ENCODE peak calls at places on chromosomes 16 and 17, in eight cellular contexts. U is left ventricle myocardium inferior, N is neuronal stem cell, P is cardiac muscle cell, O is mammary epithelial cell, Y is IMR-90, C is thyroid gland, A is Peyer's patch. X is an unnamed sample. For H3K36me3 and H3K4me1, the result is how much of the 10 kb centered on the place peaks cover.

GRCh38 chr16:25941800-25942558 is 250.2 kb downstream of the HS3ST4 start:
- DNase-seq in U (no peak), N (no peak), P (no peak), O (no peak), Y (no peak), C (no peak), A (no peak), X (no peak)

GRCh38 chr16:11325404-11326083 is 19.7 kb upstream of the RMI2 start:
- DNase-seq in U (no peak), N (no peak), P (no peak), O (no peak), Y (no peak), C (no peak), A (no peak), X (no peak)

GRCh38 chr16:16112450-16113053 is 110.7 kb downstream of the ABCC6 start:
- DNase-seq in U (no peak), N (no peak), P (no peak), O (no peak), Y (no peak), C (no peak), A (no peak), X (no peak)

GRCh38 chr17:60577147-60577925 is 22.7 kb upstream of the PPM1D start:
- DNase-seq in U (no peak), N (no peak), P (no peak), O (no peak), Y (peak), C (peak), A (no peak), X (no peak)

GRCh38 chr16:50302472-50303005 is 36.2 kb downstream of the ADCY7 start:
- DNase-seq in U (no peak), N (no peak), P (no peak), O (no peak), Y (no peak), C (no peak), A (no peak), X (peak)

GRCh38 chr16:14070877-14071575 is at the start of gene MRTFB:
- DNase-seq in U (peak), N (peak), P (peak), O (peak), Y (peak), C (peak), A (peak), X (peak)

GRCh38 chr16:3625911-3626732 is 14.7 kb upstream of the SLX4 start:
- DNase-seq in U (no peak), N (no peak), P (no peak), O (no peak), Y (no peak), C (no peak), A (no peak), X (no peak)

GRCh38 chr16:68377221-68377620 is 66.4 kb downstream of the PRMT7 start:
- DNase-seq in U (no peak), N (no peak), P (no peak), O (no peak), Y (no peak), C (no peak), A (no peak), X (no peak)

GRCh38 chr16:4734730-4735575 is 616 bp downstream of the DNAAF8 start:
- DNase-seq in U (peak), N (peak), P (peak), O (peak), Y (peak), C (peak), A (peak), X (peak)

GRCh38 chr16:56708418-56708817 is 21.5 kb upstream of the NUP93 start:
- DNase-seq in U (no peak), N (no peak), P (no peak), O (no peak), Y (no peak), C (no peak), A (no peak), X (peak)

GRCh38 chr16:81035975-81036750 is 521 bp downstream of the ATMIN start:
- DNase-seq in U (peak), N (peak), P (peak), O (peak), Y (peak), C (peak), A (no peak), X (peak)

GRCh38 chr17:43169561-43170139 is 1.4 kb upstream of the NBR1 start:
- DNase-seq in U (peak), N (peak), P (no peak), O (no peak), Y (peak), C (no peak), A (peak), X (no peak)

GRCh38 chr16:644556-644955 is 2.9 kb downstream of the MCRIP2 start:
- DNase-seq in U (no peak), N (no peak), P (no peak), O (no peak), Y (no peak), C (no peak), A (no peak), X (no peak)

GRCh38 chr16:643050-643368 is 1.4 kb downstream of the MCRIP2 start:
- DNase-seq in U (no peak), N (no peak), P (no peak), O (no peak), Y (no peak), C (no peak), A (no peak), X (no peak)

GRCh38 chr16:640614-641013 is 1.0 kb upstream of the MCRIP2 start:
- DNase-seq in U (no peak), N (no peak), P (no peak), O (no peak), Y (no peak), C (no peak), A (no peak), X (no peak)

GRCh38 chr16:641326-642188 is at the start of gene MCRIP2:
- DNase-seq in U (peak), N (peak), P (peak), O (peak), Y (peak), C (peak), A (peak), X (peak)

GRCh38 chr16:642189-643049 is 791 bp downstream of the MCRIP2 start:
- DNase-seq in U (peak), N (no peak), P (peak), O (no peak), Y (no peak), C (peak), A (peak), X (peak)
- H3K36me3 ChIP-seq in U (under half), N (under half), P (under half), O (under half), Y (under half), C (under half), A (under half), X (under half)

GRCh38 chr16:66650707-66651473 is 45.7 kb downstream of the CMTM4 start:
- DNase-seq in U (peak), N (peak), P (peak), O (peak), Y (peak), C (peak), A (peak), X (peak)

GRCh38 chr16:66651474-66651765 is 45.1 kb downstream of the CMTM4 start:
- DNase-seq in U (no peak), N (no peak), P (no peak), O (no peak), Y (no peak), C (no peak), A (no peak), X (no peak)

GRCh38 chr16:66653581-66654350 is 42.8 kb downstream of the CMTM4 start:
- DNase-seq in U (no peak), N (no peak), P (no peak), O (no peak), Y (no peak), C (no peak), A (no peak), X (no peak)

GRCh38 chr16:66652661-66653060 is 43.9 kb downstream of the CMTM4 start:
- DNase-seq in U (no peak), N (no peak), P (no peak), O (no peak), Y (no peak), C (no peak), A (no peak), X (no peak)

GRCh38 chr16:66651965-66652364 is 44.6 kb downstream of the CMTM4 start:
- DNase-seq in U (no peak), N (no peak), P (no peak), O (no peak), Y (no peak), C (no peak), A (no peak), X (no peak)
- H3K4me1 ChIP-seq in U (under half), N (under half), P (under half), O (under half), Y (under half), C (half or more), A (under half), X (under half)

GRCh38 chr17:66753126-66753920 is 81.6 kb upstream of the CACNG5 start:
- DNase-seq in U (no peak), N (no peak), P (no peak), O (no peak), Y (no peak), C (peak), A (no peak), X (no peak)

GRCh38 chr17:66751771-66752170 is 83.1 kb upstream of the CACNG5 start:
- DNase-seq in U (no peak), N (no peak), P (no peak), O (no peak), Y (no peak), C (no peak), A (no peak), X (no peak)

GRCh38 chr17:66755944-66756290 is 79.0 kb upstream of the CACNG5 start:
- DNase-seq in U (no peak), N (no peak), P (no peak), O (no peak), Y (no peak), C (no peak), A (no peak), X (no peak)

GRCh38 chr17:66752411-66752810 is 82.5 kb upstream of the CACNG5 start:
- DNase-seq in U (no peak), N (no peak), P (no peak), O (no peak), Y (no peak), C (no peak), A (no peak), X (no peak)

DNA sequence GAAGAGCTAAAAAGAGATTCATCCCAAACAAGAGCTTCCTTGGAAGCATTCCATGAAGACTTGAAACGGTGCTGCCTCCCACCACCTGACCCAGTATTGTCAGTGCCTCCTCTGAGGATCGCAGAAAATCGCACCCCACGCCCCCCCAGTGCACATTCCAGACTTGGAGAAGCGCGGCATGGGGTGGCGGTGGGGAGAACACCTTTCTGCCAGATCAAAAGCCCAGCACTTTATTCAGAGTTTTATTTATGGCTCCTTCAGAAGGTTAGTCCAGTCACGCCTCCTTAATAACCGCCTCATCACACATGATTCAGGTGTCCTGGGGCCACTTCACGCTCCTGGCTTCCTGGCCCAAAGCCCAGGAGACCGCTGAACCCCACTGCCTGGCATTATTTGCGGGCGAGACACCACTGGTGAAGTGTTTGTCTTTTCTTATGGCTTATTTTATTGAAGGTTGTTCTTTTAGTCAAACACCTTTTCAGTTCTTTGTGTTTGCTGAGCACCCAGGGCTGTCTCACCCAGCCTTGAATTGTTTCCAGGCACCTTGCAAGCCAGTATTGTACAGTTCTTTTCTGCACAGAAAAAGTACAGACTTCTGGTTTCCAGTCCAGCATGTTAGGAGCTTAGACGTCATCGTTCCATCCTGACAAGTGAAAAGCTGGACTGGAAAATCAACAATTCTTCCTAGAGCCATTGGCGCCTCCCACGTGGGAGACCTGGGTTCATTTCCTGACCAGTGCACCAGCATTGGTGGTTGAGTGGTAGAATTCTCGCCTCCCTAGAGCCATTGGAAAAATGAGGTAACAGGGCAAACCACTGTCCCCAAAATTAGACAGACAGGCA is 79.6 kb upstream of the CACNG5 start:
- DNase-seq in U (no peak), N (no peak), P (no peak), O (peak), Y (no peak), C (peak), A (peak), X (no peak)
- H3K27ac ChIP-seq in U (no peak), N (no peak), P (no peak), O (no peak), Y (no peak), C (peak), A (no peak), X (no peak)

GRCh38 chr16:53305743-53306142 is 128.5 kb upstream of the RBL2 start:
- DNase-seq in U (no peak), N (no peak), P (no peak), O (no peak), Y (no peak), C (no peak), A (no peak), X (no peak)

GRCh38 chr16:53309457-53309856 is 124.8 kb upstream of the RBL2 start:
- DNase-seq in U (no peak), N (no peak), P (no peak), O (no peak), Y (no peak), C (no peak), A (no peak), X (no peak)

DNA sequence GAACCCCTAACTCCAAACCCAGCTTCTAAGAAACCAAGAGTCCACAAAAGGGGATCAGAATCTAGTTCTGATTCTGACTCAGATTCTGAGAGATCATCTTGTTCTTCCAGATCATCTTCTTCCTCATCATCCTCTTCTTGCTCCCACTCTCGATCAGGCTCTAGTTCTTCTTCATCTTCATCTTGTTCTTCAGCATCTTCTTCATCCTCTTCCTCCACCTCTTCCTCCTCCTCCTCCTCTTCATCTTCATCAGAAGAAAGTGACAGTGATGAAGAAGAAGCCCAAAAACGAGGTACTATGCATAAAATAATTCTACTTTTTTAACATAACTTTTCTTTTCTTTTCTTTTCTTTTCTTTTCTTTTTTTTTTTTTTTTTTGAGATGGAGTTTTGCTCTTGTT is 129.9 kb upstream of the RBL2 start:
- DNase-seq in U (no peak), N (no peak), P (no peak), O (no peak), Y (no peak), C (no peak), A (no peak), X (no peak)
- H3K36me3 ChIP-seq in U (half or more), N (under half), P (half or more), O (under half), Y (under half), C (half or more), A (under half), X (under half)

GRCh38 chr16:65284583-65284982 is 162.7 kb upstream of the CDH11 start:
- DNase-seq in U (no peak), N (no peak), P (no peak), O (no peak), Y (peak), C (no peak), A (no peak), X (no peak)

GRCh38 chr16:65278874-65279273 is 157.0 kb upstream of the CDH11 start:
- DNase-seq in U (no peak), N (no peak), P (no peak), O (no peak), Y (no peak), C (no peak), A (no peak), X (no peak)

GRCh38 chr16:65283238-65283651 is 161.4 kb upstream of the CDH11 start:
- DNase-seq in U (no peak), N (no peak), P (peak), O (no peak), Y (peak), C (no peak), A (no peak), X (no peak)

GRCh38 chr16:65281636-65282035 is 159.8 kb upstream of the CDH11 start:
- DNase-seq in U (no peak), N (peak), P (no peak), O (no peak), Y (no peak), C (no peak), A (no peak), X (no peak)

GRCh38 chr16:65280988-65281530 is 159.2 kb upstream of the CDH11 start:
- DNase-seq in U (no peak), N (peak), P (no peak), O (no peak), Y (no peak), C (no peak), A (no peak), X (no peak)
- H3K4me1 ChIP-seq in U (under half), N (under half), P (under half), O (under half), Y (under half), C (under half), A (under half), X (under half)

GRCh38 chr17:30894236-30894635 is 11.8 kb downstream of the TEFM start:
- DNase-seq in U (no peak), N (no peak), P (no peak), O (no peak), Y (no peak), C (no peak), A (no peak), X (no peak)
- H3K27ac ChIP-seq in U (no peak), N (no peak), P (peak), O (no peak), Y (no peak), C (no peak), A (no peak), X (no peak)

DNA sequence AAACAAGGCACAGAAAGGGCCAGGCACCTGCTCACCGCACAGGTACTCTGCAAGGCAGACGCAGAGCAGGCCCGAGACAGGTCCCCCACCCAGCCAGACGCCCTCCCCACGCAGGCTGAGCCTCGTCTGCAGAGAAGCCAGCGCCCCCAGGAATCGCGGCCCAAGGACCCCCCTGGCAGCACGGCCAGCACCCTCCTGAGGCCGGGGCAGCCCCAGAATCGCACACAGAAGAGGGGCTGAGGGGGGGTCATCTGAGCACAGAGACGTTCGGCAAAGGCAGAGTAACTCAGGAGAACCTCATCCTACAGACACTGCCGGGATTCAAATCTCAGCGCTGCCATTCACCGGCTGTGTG is 10.2 kb downstream of the EMC6 start:
- DNase-seq in U (no peak), N (no peak), P (no peak), O (no peak), Y (no peak), C (no peak), A (no peak), X (no peak)
- H3K36me3 ChIP-seq in U (under half), N (under half), P (under half), O (under half), Y (under half), C (under half), A (under half), X (under half)

X was measured in CD8-positive, alpha-beta memory T cell.